ENCODE peak calls at places on chromosomes 3 and 15, in four cellular contexts. U, N, F and P are unnamed samples.

GRCh38 chr3:52670621-52671521 is 14.8 kb downstream of the PBRM1 start:
- DNase-seq in F (no peak), N (no peak), U (no peak), P (peak; percentile 100)

GRCh38 chr3:183540501-183541234 is 14.8 kb downstream of the KLHL6 start:
- DNase-seq in N (no peak), F (no peak), U (no peak), P (no peak)

GRCh38 chr15:99125061-99125990 is 20.4 kb downstream of the SYNM start:
- DNase-seq in N (no peak), F (no peak), U (no peak), P (no peak)

GRCh38 chr3:160376681-160377080 is 22.3 kb downstream of the IFT80 start:
- DNase-seq in F (no peak), U (no peak), N (no peak), P (peak; percentile 76)

GRCh38 chr3:51328206-51328605 is 56.9 kb upstream of the MANF start:
- DNase-seq in U (no peak), F (no peak), N (no peak), P (no peak)

GRCh38 chr3:188001926-188002325 is 152.0 kb upstream of the LPP start:
- DNase-seq in N (no peak), F (no peak), U (no peak), P (no peak)

GRCh38 chr3:70703305-70704102 is 391.1 kb upstream of the MDFIC2 start:
- DNase-seq in U (no peak), N (no peak), F (no peak), P (no peak)

GRCh38 chr15:40249477-40250303 is 10.8 kb downstream of the PAK6 start:
- DNase-seq in N (no peak), F (no peak), U (no peak), P (peak; percentile 50)

GRCh38 chr15:69380726-69381105 is 33.4 kb upstream of the KIF23 start:
- DNase-seq in N (no peak), F (no peak), U (no peak), P (no peak)

GRCh38 chr3:154844863-154845262 is 235.3 kb upstream of the MME start:
- DNase-seq in N (no peak), F (no peak), U (no peak), P (no peak)

GRCh38 chr15:25682349-25682748 is 180.8 kb downstream of the ATP10A start:
- DNase-seq in U (no peak), N (no peak), F (no peak), P (no peak)

GRCh38 chr15:33341943-33342342 is 31.2 kb downstream of the RYR3 start:
- DNase-seq in U (no peak), N (no peak), F (no peak), P (no peak)

GRCh38 chr3:9951962-9952805 is at the start of gene PRRT3:
- DNase-seq in U (peak; percentile 31), F (no peak), N (peak; percentile 36), P (peak; percentile 18)

GRCh38 chr3:53134631-53135232 is 4.5 kb upstream of the RFT1 start:
- DNase-seq in U (peak; percentile 46), N (peak; percentile 42), F (peak; percentile 59), P (peak; percentile 26)

GRCh38 chr3:128415110-128415772 is 51.4 kb downstream of the DNAJB8 start:
- DNase-seq in U (no peak), F (no peak), N (no peak), P (no peak)

GRCh38 chr3:177626014-177626413 is 428.7 kb upstream of the TBL1XR1 start:
- DNase-seq in N (no peak), U (no peak), F (no peak), P (no peak)